ENCODE peak calls at places on chromosomes 16 and 17, in seven cellular contexts. L, P, T, Q, A, G and B are unnamed samples.

GRCh38 chr17:58507123-58507634 is 7.3 kb downstream of the MTMR4 start:
- DNase-seq in P (no peak), G (no peak), L (peak; percentile 55), A (no peak), Q (no peak), T (no peak), B (peak; percentile 36)

GRCh38 chr17:75637143-75637538 is 3.9 kb downstream of the SMIM5 start:
- DNase-seq in Q (no peak), G (no peak), A (no peak), L (no peak), T (no peak), P (no peak), B (no peak)

GRCh38 chr17:63647065-63647725 is 25.0 kb downstream of the MAP3K3 start:
- DNase-seq in A (no peak), L (peak; percentile 90), P (no peak), T (no peak), Q (no peak), G (peak; percentile 54), B (no peak)

GRCh38 chr16:65309294-65309850 is 187.5 kb upstream of the CDH11 start:
- DNase-seq in Q (no peak), A (no peak), T (no peak), G (no peak), P (no peak), L (no peak), B (no peak)

GRCh38 chr17:42459983-42460300 is 1.3 kb downstream of the ATP6V0A1 start:
- DNase-seq in G (no peak), A (no peak), P (peak; percentile 43), Q (no peak), L (peak; percentile 83), T (peak; percentile 41), B (peak; percentile 72)

GRCh38 chr16:15976929-15977637 is 27.7 kb downstream of the ABCC1 start:
- DNase-seq in G (no peak), T (no peak), Q (no peak), A (no peak), L (peak; percentile 79), P (no peak), B (no peak)

GRCh38 chr16:88853336-88853941 is 3.3 kb downstream of the GALNS start:
- DNase-seq in G (no peak), T (no peak), A (no peak), P (no peak), Q (no peak), L (no peak), B (no peak)

GRCh38 chr17:5508855-5509254 is 22.5 kb downstream of the MIS12 start:
- DNase-seq in P (no peak), Q (no peak), A (no peak), G (peak; percentile 77), T (no peak), L (peak; percentile 79), B (peak; percentile 58)

GRCh38 chr17:41970901-41971331 is 4.3 kb downstream of the CNP start:
- DNase-seq in P (no peak), Q (no peak), L (no peak), T (no peak), A (no peak), G (no peak), B (no peak)

GRCh38 chr17:39205112-39205526 is 5.0 kb downstream of the RPL19 start:
- DNase-seq in P (no peak), T (no peak), A (no peak), L (no peak), Q (no peak), G (no peak), B (no peak)

GRCh38 chr16:31301708-31302400 is 42.1 kb downstream of the ITGAM start:
- DNase-seq in P (no peak), Q (no peak), T (peak; percentile 16), G (no peak), L (peak; percentile 40), A (no peak), B (peak; percentile 6)

GRCh38 chr17:77248216-77249054 is 107.7 kb downstream of the SEC14L1 start:
- DNase-seq in L (no peak), P (peak; percentile 47), Q (no peak), A (no peak), G (no peak), T (no peak), B (no peak)

GRCh38 chr16:11994187-11995119 is 17.9 kb downstream of the SNX29 start:
- DNase-seq in A (no peak), L (peak; percentile 18), Q (no peak), G (no peak), P (no peak), T (no peak), B (peak; percentile 23)

GRCh38 chr16:77499373-77500285 is 64.8 kb upstream of the ADAMTS18 start:
- DNase-seq in P (no peak), G (peak; percentile 47), A (no peak), L (peak; percentile 79), Q (peak; percentile 32), T (no peak), B (peak; percentile 50)

GRCh38 chr16:20957153-20957552 is 56.6 kb downstream of the LYRM1 start:
- DNase-seq in P (no peak), T (no peak), A (no peak), L (no peak), G (no peak), Q (no peak), B (no peak)

GRCh38 chr17:58337600-58338453 is 9.2 kb upstream of the TSPOAP1 start:
- DNase-seq in L (peak; percentile 81), P (no peak), G (peak; percentile 95), T (no peak), A (no peak), Q (peak; percentile 16), B (peak; percentile 80)

GRCh38 chr17:50561796-50562195 is 1.3 kb downstream of the CACNA1G start:
- DNase-seq in T (no peak), A (no peak), G (no peak), Q (no peak), L (no peak), P (no peak), B (no peak)

GRCh38 chr16:14322186-14322585 is 251.1 kb downstream of the MRTFB start:
- DNase-seq in A (no peak), T (no peak), L (no peak), G (no peak), Q (no peak), P (no peak), B (no peak)

GRCh38 chr16:14399397-14400284 is 230.4 kb downstream of the PARN start:
- DNase-seq in Q (peak; percentile 63), A (no peak), T (peak; percentile 53), G (no peak), P (no peak), L (peak; percentile 72), B (peak; percentile 93)

GRCh38 chr17:66268247-66268927 is 34.0 kb upstream of the PRKCA start:
- DNase-seq in Q (peak; percentile 78), L (peak; percentile 84), T (no peak), G (no peak), P (no peak), A (no peak), B (peak; percentile 69)

GRCh38 chr17:81931189-81931556 is 3.6 kb upstream of the MAFG start:
- DNase-seq in L (no peak), G (no peak), P (no peak), Q (no peak), T (no peak), A (no peak), B (no peak)

GRCh38 chr17:17344507-17345293 is 41.5 kb downstream of the NT5M start:
- DNase-seq in G (peak; percentile 44), P (no peak), Q (no peak), A (no peak), T (no peak), L (no peak), B (no peak)

GRCh38 chr16:50473375-50473945 is 74.7 kb upstream of the NKD1 start:
- DNase-seq in T (peak; percentile 24), P (no peak), Q (no peak), A (no peak), L (peak; percentile 3), G (no peak), B (no peak)

GRCh38 chr16:56892705-56893104 is 27.7 kb downstream of the SLC12A3 start:
- DNase-seq in G (no peak), Q (no peak), L (no peak), T (no peak), A (no peak), P (no peak), B (no peak)

GRCh38 chr17:37450090-37450489 is 39.6 kb upstream of the DUSP14 start:
- DNase-seq in G (peak; percentile 55), P (no peak), L (peak; percentile 8), Q (no peak), T (peak; percentile 72), A (no peak), B (no peak)

GRCh38 chr17:58085039-58085715 is 2.0 kb downstream of the DYNLL2 start:
- DNase-seq in A (no peak), P (no peak), Q (no peak), G (peak; percentile 50), L (no peak), T (no peak), B (peak; percentile 17)